ENCODE peak calls at places on chromosomes 6 and 20, in four cellular contexts. One of them, this sample, is unnamed.

GRCh38 chr20:23446505-23446904 is 6.2 kb downstream of the CST11 start:
- DNase-seq in A673: peak; percentile 53
- DNase-seq in GM23338: peak; percentile 79
- DNase-seq in psoas muscle: peak; percentile 28
- DNase-seq in this sample: peak; percentile 78

GRCh38 chr20:56841346-56841908 is 212.3 kb downstream of the TFAP2C start:
- DNase-seq in GM23338: no peak
- DNase-seq in A673: no peak
- DNase-seq in psoas muscle: no peak
- DNase-seq in this sample: no peak

GRCh38 chr20:9628166-9628565 is 113.8 kb downstream of the LAMP5 start:
- DNase-seq in A673: no peak
- DNase-seq in GM23338: no peak
- DNase-seq in psoas muscle: no peak
- DNase-seq in this sample: no peak

GRCh38 chr20:40689943-40690835 is 1.2 kb upstream of the MAFB start:
- DNase-seq in psoas muscle: peak; percentile 89
- DNase-seq in GM23338: peak; percentile 93
- DNase-seq in A673: peak; percentile 92
- DNase-seq in this sample: peak; percentile 87

GRCh38 chr6:37702314-37702713 is 4.6 kb upstream of the MDGA1 start:
- DNase-seq in GM23338: no peak
- DNase-seq in psoas muscle: no peak
- DNase-seq in A673: no peak
- DNase-seq in this sample: no peak

GRCh38 chr20:45611054-45611453 is 18.5 kb upstream of the WFDC10A start:
- DNase-seq in GM23338: no peak
- DNase-seq in psoas muscle: no peak
- DNase-seq in A673: peak; percentile 55
- DNase-seq in this sample: peak; percentile 73

GRCh38 chr20:62066339-62066982 is 780 bp upstream of the TAF4 start:
- DNase-seq in psoas muscle: peak; percentile 43
- DNase-seq in GM23338: peak; percentile 87
- DNase-seq in A673: peak; percentile 61
- DNase-seq in this sample: no peak

GRCh38 chr6:52407467-52407866 is 12.7 kb upstream of the EFHC1 start:
- DNase-seq in A673: peak; percentile 77
- DNase-seq in psoas muscle: no peak
- DNase-seq in GM23338: peak; percentile 75
- DNase-seq in this sample: peak; percentile 44

GRCh38 chr6:45737331-45738056 is 278.2 kb downstream of the CLIC5 start:
- DNase-seq in GM23338: no peak
- DNase-seq in A673: no peak
- DNase-seq in psoas muscle: no peak
- DNase-seq in this sample: no peak

GRCh38 chr6:147287869-147288271 is 83.7 kb downstream of the STXBP5 start:
- DNase-seq in A673: peak; percentile 3
- DNase-seq in GM23338: no peak
- DNase-seq in psoas muscle: no peak
- DNase-seq in this sample: peak; percentile 42

GRCh38 chr6:38234934-38235678 is 404.6 kb downstream of the BTBD9 start:
- DNase-seq in A673: no peak
- DNase-seq in psoas muscle: no peak
- DNase-seq in GM23338: no peak
- DNase-seq in this sample: no peak

GRCh38 chr6:110392727-110393126 is 22.6 kb downstream of the DDO start:
- DNase-seq in GM23338: peak; percentile 55
- DNase-seq in A673: no peak
- DNase-seq in psoas muscle: no peak
- DNase-seq in this sample: no peak

GRCh38 chr6:71887006-71887743 is 825 bp downstream of the RIMS1 start:
- DNase-seq in A673: no peak
- DNase-seq in psoas muscle: no peak
- DNase-seq in GM23338: peak; percentile 47
- DNase-seq in this sample: no peak

GRCh38 chr6:36210886-36211595 is 14.5 kb downstream of the BRPF3 start:
- DNase-seq in A673: no peak
- DNase-seq in GM23338: no peak
- DNase-seq in psoas muscle: no peak
- DNase-seq in this sample: no peak

GRCh38 chr6:36220211-36220610 is 23.7 kb downstream of the BRPF3 start:
- DNase-seq in GM23338: no peak
- DNase-seq in A673: no peak
- DNase-seq in psoas muscle: no peak
- DNase-seq in this sample: no peak

GRCh38 chr6:36221674-36222073 is 25.1 kb downstream of the BRPF3 start:
- DNase-seq in psoas muscle: no peak
- DNase-seq in GM23338: no peak
- DNase-seq in A673: no peak
- DNase-seq in this sample: no peak

GRCh38 chr6:36217188-36217587 is 20.6 kb downstream of the BRPF3 start:
- DNase-seq in psoas muscle: no peak
- DNase-seq in A673: no peak
- DNase-seq in GM23338: no peak
- DNase-seq in this sample: no peak

DNA sequence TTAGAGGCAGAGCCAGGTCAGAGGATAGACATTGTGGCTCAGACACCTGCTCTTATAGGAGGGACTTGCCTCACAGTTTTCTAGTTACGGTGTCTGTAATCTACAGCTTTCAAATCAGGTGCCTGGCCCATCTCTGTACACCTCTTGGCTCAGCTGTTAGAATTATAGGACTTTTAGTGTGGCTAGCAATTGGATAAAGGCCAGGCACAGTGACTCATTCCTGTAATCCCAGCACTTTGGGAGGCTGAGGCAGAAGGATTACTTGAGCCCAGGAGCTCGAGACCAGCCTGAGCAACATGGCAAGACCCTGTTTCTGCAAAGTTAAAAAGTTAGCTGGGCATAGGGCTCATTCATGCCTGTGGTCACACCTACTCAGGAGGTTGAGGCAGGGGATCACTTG is 20.0 kb downstream of the BRPF3 start:
- DNase-seq in psoas muscle: no peak
- DNase-seq in A673: peak; percentile 9
- DNase-seq in GM23338: no peak
- DNase-seq in this sample: peak; percentile 45
- H3K27ac ChIP-seq in psoas muscle: no peak overlapping the region
- H3K27ac ChIP-seq in A673: no peak overlapping the region
- H3K27ac ChIP-seq in GM23338: no peak overlapping the region
- H3K27ac ChIP-seq in this sample: no peak overlapping the region

GRCh38 chr20:50094522-50094921 is 18.4 kb downstream of the UBE2V1 start:
- DNase-seq in A673: no peak
- DNase-seq in GM23338: no peak
- DNase-seq in psoas muscle: no peak
- DNase-seq in this sample: no peak

GRCh38 chr20:50095476-50096078 is 17.4 kb downstream of the UBE2V1 start:
- DNase-seq in A673: no peak
- DNase-seq in psoas muscle: no peak
- DNase-seq in GM23338: no peak
- DNase-seq in this sample: no peak

GRCh38 chr20:50096237-50096636 is 16.7 kb downstream of the UBE2V1 start:
- DNase-seq in psoas muscle: no peak
- DNase-seq in GM23338: no peak
- DNase-seq in A673: no peak
- DNase-seq in this sample: no peak

GRCh38 chr20:50092436-50092835 is 20.5 kb downstream of the UBE2V1 start:
- DNase-seq in psoas muscle: no peak
- DNase-seq in A673: no peak
- DNase-seq in GM23338: no peak
- DNase-seq in this sample: no peak

GRCh38 chr20:50093240-50093639 is 19.7 kb downstream of the UBE2V1 start:
- DNase-seq in psoas muscle: no peak
- DNase-seq in GM23338: no peak
- DNase-seq in A673: no peak
- DNase-seq in this sample: no peak
- H3K36me3 ChIP-seq in psoas muscle: peaks cover 43% of the 10 kb centered on the region
- H3K36me3 ChIP-seq in GM23338: peaks cover 14% of the 10 kb centered on the region
- H3K36me3 ChIP-seq in A673: peaks cover 29% of the 10 kb centered on the region
- H3K36me3 ChIP-seq in this sample: peaks cover 35% of the 10 kb centered on the region

DNA sequence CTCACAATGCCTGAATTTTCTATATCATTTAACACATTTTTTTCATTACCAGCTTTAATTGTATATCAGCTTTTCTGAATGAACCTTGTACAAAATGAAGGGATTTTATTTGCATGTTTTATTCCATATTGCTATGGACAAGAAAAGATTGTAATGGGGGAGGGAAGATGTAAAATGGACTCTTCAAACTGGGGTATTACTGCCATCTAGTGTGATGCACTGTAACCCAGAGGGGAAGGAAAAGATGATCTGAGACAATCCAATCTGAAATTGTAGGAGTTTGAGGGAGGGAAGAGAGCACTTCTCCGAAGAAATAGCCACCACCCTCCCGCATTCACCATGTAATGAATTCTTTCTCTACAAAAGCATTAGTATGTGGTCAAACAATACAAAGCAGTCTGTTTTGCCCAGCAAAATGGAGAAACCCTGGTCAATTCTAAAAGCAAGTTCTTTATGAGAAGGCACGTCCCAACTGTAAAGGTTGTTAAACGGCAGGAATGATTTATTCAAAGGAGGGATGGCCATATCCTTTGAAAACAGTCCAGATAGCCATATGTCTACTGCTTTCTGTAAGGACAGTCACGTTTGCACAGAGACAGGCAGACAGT is 679.5 kb upstream of the NRSN1 start:
- DNase-seq in psoas muscle: no peak
- DNase-seq in A673: peak; percentile 70
- DNase-seq in GM23338: peak; percentile 42
- DNase-seq in this sample: peak; percentile 46
- TF ChIP-seq CTCF in psoas muscle: peak; percentile 25
- TF ChIP-seq CTCF in A673: peak; percentile 69
- TF ChIP-seq CTCF in GM23338: peak; percentile 68
- TF ChIP-seq CTCF in this sample: peak; percentile 64

GRCh38 chr6:106099235-106099537 is 13.1 kb downstream of the PRDM1 start:
- DNase-seq in GM23338: no peak
- DNase-seq in A673: no peak
- DNase-seq in psoas muscle: no peak
- DNase-seq in this sample: no peak
- H3K27ac ChIP-seq in GM23338: no peak overlapping the region
- H3K27ac ChIP-seq in A673: no peak overlapping the region
- H3K27ac ChIP-seq in psoas muscle: no peak overlapping the region
- H3K27ac ChIP-seq in this sample: no peak overlapping the region

GRCh38 chr6:35852994-35853393 is 47.8 kb downstream of the LHFPL5 start:
- DNase-seq in A673: no peak
- DNase-seq in psoas muscle: no peak
- DNase-seq in GM23338: no peak
- DNase-seq in this sample: no peak

GRCh38 chr6:35844290-35844689 is 39.1 kb downstream of the LHFPL5 start:
- DNase-seq in psoas muscle: no peak
- DNase-seq in GM23338: no peak
- DNase-seq in A673: no peak
- DNase-seq in this sample: no peak

GRCh38 chr6:35850209-35850608 is 45.1 kb downstream of the LHFPL5 start:
- DNase-seq in psoas muscle: no peak
- DNase-seq in GM23338: no peak
- DNase-seq in A673: no peak
- DNase-seq in this sample: no peak
- H3K36me3 ChIP-seq in psoas muscle: peaks cover 67% of the 10 kb centered on the region
- H3K36me3 ChIP-seq in GM23338: peaks cover 46% of the 10 kb centered on the region
- H3K36me3 ChIP-seq in A673: peaks cover 34% of the 10 kb centered on the region
- H3K36me3 ChIP-seq in this sample: peaks cover 40% of the 10 kb centered on the region

DNA sequence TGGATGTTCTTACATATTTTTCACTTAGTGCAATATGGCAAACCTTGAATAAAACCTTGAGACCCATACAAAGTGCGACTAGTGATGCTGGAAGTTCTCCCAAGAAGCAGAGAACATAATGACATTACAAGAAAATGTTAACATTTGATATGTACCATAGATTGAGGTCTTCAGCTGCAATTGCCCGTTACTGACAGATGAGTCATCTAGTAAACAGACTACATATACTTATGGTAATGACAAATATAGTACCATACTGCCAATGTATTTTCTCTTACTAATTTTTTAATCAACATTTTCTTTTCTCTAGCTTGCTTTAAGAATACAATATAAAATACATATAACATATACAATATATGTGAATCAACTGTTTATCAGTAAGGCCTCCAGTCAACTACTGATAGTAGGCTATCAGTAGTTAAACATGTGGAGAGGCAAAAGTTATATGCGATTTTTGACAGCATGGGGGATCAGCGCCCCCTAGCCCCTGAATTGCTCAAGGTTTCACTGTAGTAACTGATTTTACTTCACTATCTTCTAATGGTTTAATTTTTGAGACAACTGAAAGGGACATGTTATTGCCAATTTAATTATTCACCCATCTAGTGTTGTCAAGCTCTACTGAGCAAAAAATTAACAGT is 166.7 kb upstream of the ADGRB3 start:
- DNase-seq in A673: peak; percentile 44
- DNase-seq in GM23338: peak; percentile 56
- DNase-seq in psoas muscle: no peak
- DNase-seq in this sample: no peak
- TF ChIP-seq CTCF in A673: peak; percentile 73
- TF ChIP-seq CTCF in GM23338: peak; percentile 90
- TF ChIP-seq CTCF in psoas muscle: no peak
- TF ChIP-seq CTCF in this sample: peak; percentile 65

GRCh38 chr20:37798312-37798711 is 104.5 kb downstream of the CTNNBL1 start:
- DNase-seq in psoas muscle: no peak
- DNase-seq in GM23338: no peak
- DNase-seq in A673: no peak
- DNase-seq in this sample: no peak
- H3K27ac ChIP-seq in psoas muscle: no peak overlapping the region
- H3K27ac ChIP-seq in GM23338: no peak overlapping the region
- H3K27ac ChIP-seq in A673: no peak overlapping the region
- H3K27ac ChIP-seq in this sample: no peak overlapping the region

GRCh38 chr6:56532766-56533551 is 109.7 kb downstream of the DST start:
- DNase-seq in A673: no peak
- DNase-seq in GM23338: no peak
- DNase-seq in psoas muscle: no peak
- DNase-seq in this sample: no peak
- H3K36me3 ChIP-seq in A673: peaks cover 18% of the 10 kb centered on the region
- H3K36me3 ChIP-seq in GM23338: no peaks in the 10 kb centered on the region
- H3K36me3 ChIP-seq in psoas muscle: peaks cover 90% of the 10 kb centered on the region
- H3K36me3 ChIP-seq in this sample: peaks cover 3% of the 10 kb centered on the region

This sample was measured in brain microvascular endothelial cell.